ENCODE peak calls at places on chromosomes 13 and 19, in ten cellular contexts. X, T, C, D, B, U, O, Z, R and A are unnamed samples.

GRCh38 chr13:41334810-41335209 is 23.7 kb downstream of the NAA16 start:
- DNase-seq in X (no peak), T (no peak), C (no peak), D (no peak), B (no peak), U (peak), O (no peak), Z (no peak), R (no peak), A (no peak)

GRCh38 chr13:111668451-111668850 is 348.0 kb downstream of the TEX29 start:
- DNase-seq in X (peak), T (no peak), C (no peak), D (no peak), B (no peak), U (no peak), O (no peak), Z (no peak), R (no peak), A (peak)

GRCh38 chr13:51435002-51435578 is 17.7 kb downstream of the INTS6 start:
- DNase-seq in X (no peak), T (no peak), C (no peak), D (no peak), B (no peak), U (no peak), O (peak), Z (no peak), R (peak), A (no peak)

GRCh38 chr19:14135985-14136508 is 342 bp downstream of the ASF1B start:
- DNase-seq in X (no peak), T (no peak), C (no peak), D (no peak), B (no peak), U (no peak), O (no peak), Z (no peak), R (peak), A (no peak)

GRCh38 chr13:112172641-112173171 is 105.8 kb downstream of the SOX1 start:
- DNase-seq in X (no peak), T (no peak), C (no peak), D (no peak), B (no peak), U (no peak), O (no peak), Z (no peak), R (no peak), A (no peak)

GRCh38 chr19:16078759-16079707 is 2.7 kb downstream of the TPM4 start:
- DNase-seq in X (peak), T (no peak), C (no peak), D (no peak), B (peak), U (no peak), O (peak), Z (peak), R (peak), A (no peak)

GRCh38 chr19:7544626-7545025 is 9.1 kb downstream of the PNPLA6 start:
- DNase-seq in X (peak), T (no peak), C (no peak), D (no peak), B (no peak), U (no peak), O (no peak), Z (no peak), R (no peak), A (no peak)

GRCh38 chr13:99565478-99566124 is 64.3 kb downstream of the TM9SF2 start:
- DNase-seq in X (no peak), T (no peak), C (no peak), D (no peak), B (no peak), U (no peak), O (no peak), Z (no peak), R (no peak), A (no peak)

GRCh38 chr13:32897296-32897695 is 118.9 kb upstream of the KL start:
- DNase-seq in X (no peak), T (no peak), C (no peak), D (no peak), B (no peak), U (no peak), O (no peak), Z (no peak), R (no peak), A (no peak)

GRCh38 chr19:5086725-5087439 is 118.0 kb downstream of the KDM4B start:
- DNase-seq in X (no peak), T (no peak), C (no peak), D (no peak), B (no peak), U (no peak), O (no peak), Z (no peak), R (no peak), A (no peak)

GRCh38 chr13:31945202-31945978 is 86.2 kb upstream of the FRY start:
- DNase-seq in X (peak), T (no peak), C (peak), D (no peak), B (peak), U (no peak), O (peak), Z (peak), R (peak), A (peak)

GRCh38 chr13:27481766-27482165 is 31.4 kb upstream of the MTIF3 start:
- DNase-seq in X (peak), T (no peak), C (no peak), D (no peak), B (no peak), U (peak), O (peak), Z (no peak), R (peak), A (peak)

GRCh38 chr13:60261432-60262351 is 98.0 kb upstream of the DIAPH3 start:
- DNase-seq in X (no peak), T (no peak), C (no peak), D (no peak), B (no peak), U (peak), O (no peak), Z (no peak), R (no peak), A (no peak)

GRCh38 chr13:112774448-112774792 is 84.6 kb downstream of the ATP11A start:
- DNase-seq in X (no peak), T (no peak), C (no peak), D (no peak), B (no peak), U (no peak), O (no peak), Z (no peak), R (no peak), A (no peak)

GRCh38 chr13:38981096-38981495 is 9.5 kb downstream of the STOML3 start:
- DNase-seq in X (no peak), T (no peak), C (no peak), D (no peak), B (no peak), U (no peak), O (no peak), Z (no peak), R (no peak), A (no peak)

GRCh38 chr13:78540424-78540823 is 62.9 kb downstream of the POU4F1 start:
- DNase-seq in X (no peak), T (no peak), C (no peak), D (no peak), B (no peak), U (no peak), O (no peak), Z (no peak), R (no peak), A (no peak)

GRCh38 chr13:99385161-99385560 is 78.0 kb upstream of the GPR183 start:
- DNase-seq in X (no peak), T (no peak), C (no peak), D (no peak), B (no peak), U (no peak), O (no peak), Z (no peak), R (no peak), A (no peak)

GRCh38 chr13:109209526-109209925 is 576.9 kb downstream of the IRS2 start:
- DNase-seq in X (no peak), T (no peak), C (no peak), D (no peak), B (no peak), U (no peak), O (no peak), Z (no peak), R (no peak), A (no peak)

GRCh38 chr13:25372275-25373081 is 704 bp downstream of the ATP8A2 start:
- DNase-seq in X (no peak), T (no peak), C (no peak), D (no peak), B (no peak), U (no peak), O (no peak), Z (no peak), R (peak), A (no peak)

GRCh38 chr19:11264452-11265176 is 2.3 kb upstream of the DOCK6 start:
- DNase-seq in X (peak), T (no peak), C (peak), D (no peak), B (no peak), U (peak), O (no peak), Z (no peak), R (no peak), A (no peak)

GRCh38 chr13:60645552-60646138 is 248.6 kb downstream of the TDRD3 start:
- DNase-seq in X (no peak), T (no peak), C (no peak), D (no peak), B (no peak), U (no peak), O (no peak), Z (no peak), R (no peak), A (no peak)

GRCh38 chr19:5457709-5458108 is 2.5 kb downstream of the ZNRF4 start:
- DNase-seq in X (no peak), T (no peak), C (no peak), D (no peak), B (no peak), U (no peak), O (no peak), Z (no peak), R (no peak), A (no peak)